ENCODE peak calls at places on chromosomes 12 and 14, in four cellular contexts. O is tibial artery, Z is pancreas, R is GM12878. K is an unnamed sample.
A peak's percentile ranks its signal among the peaks of the same experiment; 100 is the strongest.

GRCh38 chr12:12097821-12098688 is 27.3 kb downstream of the BCL2L14 start:
- DNase-seq in O (no peak), Z (no peak), R (no peak), K (no peak)

GRCh38 chr12:26240329-26240815 is 45.0 kb downstream of the SSPN start:
- DNase-seq in O (no peak), Z (no peak), R (no peak), K (no peak)

GRCh38 chr12:24600996-24601395 is 347.9 kb downstream of the BCAT1 start:
- DNase-seq in O (no peak), Z (no peak), R (no peak), K (no peak)

GRCh38 chr12:131867891-131868675 is 26.3 kb upstream of the ULK1 start:
- DNase-seq in O (no peak), Z (no peak), R (no peak), K (no peak)

GRCh38 chr12:82090188-82090587 is 268.0 kb downstream of the CCDC59 start:
- DNase-seq in O (no peak), Z (no peak), R (no peak), K (no peak)

GRCh38 chr12:132451172-132451835 is 38.6 kb upstream of the FBRSL1 start:
- DNase-seq in O (no peak), Z (peak; percentile 59), R (no peak), K (no peak)

GRCh38 chr12:124683330-124683662 is 115.9 kb upstream of the NCOR2 start:
- DNase-seq in O (no peak), Z (no peak), R (no peak), K (no peak)

GRCh38 chr12:47779943-47780504 is 7.0 kb downstream of the SLC48A1 start:
- DNase-seq in O (no peak), Z (peak; percentile 54), R (no peak), K (no peak)

GRCh38 chr12:3160081-3160480 is 82.9 kb downstream of the TSPAN9 start:
- DNase-seq in O (no peak), Z (no peak), R (no peak), K (no peak)

GRCh38 chr12:46208370-46208769 is 60.5 kb downstream of the SLC38A1 start:
- DNase-seq in O (no peak), Z (no peak), R (no peak), K (no peak)

GRCh38 chr14:20934148-20934762 is 21.0 kb upstream of the RNASE2 start:
- DNase-seq in O (no peak), Z (peak; percentile 58), R (no peak), K (peak; percentile 40)

GRCh38 chr12:57939291-57939690 is 2.1 kb upstream of the ATP23 start:
- DNase-seq in O (no peak), Z (no peak), R (no peak), K (no peak)

GRCh38 chr12:78118486-78118885 is 287.8 kb downstream of the NAV3 start:
- DNase-seq in O (no peak), Z (no peak), R (no peak), K (no peak)

GRCh38 chr12:105672171-105672570 is 341.7 kb downstream of the C12orf75 start:
- DNase-seq in O (no peak), Z (no peak), R (no peak), K (no peak)

GRCh38 chr12:52579468-52580450 is 6.1 kb upstream of the KRT74 start:
- DNase-seq in O (peak; percentile 42), Z (no peak), R (no peak), K (no peak)

GRCh38 chr12:81005635-81006034 is 67.9 kb upstream of the LIN7A start:
- DNase-seq in O (no peak), Z (no peak), R (no peak), K (no peak)

GRCh38 chr12:127162307-127162706 is 1104.7 kb upstream of the TMEM132C start:
- DNase-seq in O (no peak), Z (no peak), R (no peak), K (no peak)

GRCh38 chr14:71529855-71530254 is 402.4 kb upstream of the RGS6 start:
- DNase-seq in O (peak; percentile 87), Z (no peak), R (no peak), K (no peak)

GRCh38 chr12:11717533-11717961 is 68.1 kb downstream of the ETV6 start:
- DNase-seq in O (no peak), Z (no peak), R (peak; percentile 75), K (no peak)

GRCh38 chr12:7162691-7163114 is 26.8 kb upstream of the PEX5 start:
- DNase-seq in O (no peak), Z (peak; percentile 71), R (no peak), K (no peak)

GRCh38 chr12:118061011-118061875 is at the start of gene WSB2:
- DNase-seq in O (peak; percentile 88), Z (peak; percentile 85), R (no peak), K (peak; percentile 53)

GRCh38 chr14:102215071-102215470 is 75.4 kb downstream of the WDR20 start:
- DNase-seq in O (no peak), Z (no peak), R (no peak), K (no peak)

GRCh38 chr12:113179023-113179422 is 6.3 kb downstream of the DDX54 start:
- DNase-seq in O (no peak), Z (no peak), R (no peak), K (no peak)
- TF ChIP-seq CTCF in O (no peak), Z (no peak), R (no peak), K (no peak)

DNA sequence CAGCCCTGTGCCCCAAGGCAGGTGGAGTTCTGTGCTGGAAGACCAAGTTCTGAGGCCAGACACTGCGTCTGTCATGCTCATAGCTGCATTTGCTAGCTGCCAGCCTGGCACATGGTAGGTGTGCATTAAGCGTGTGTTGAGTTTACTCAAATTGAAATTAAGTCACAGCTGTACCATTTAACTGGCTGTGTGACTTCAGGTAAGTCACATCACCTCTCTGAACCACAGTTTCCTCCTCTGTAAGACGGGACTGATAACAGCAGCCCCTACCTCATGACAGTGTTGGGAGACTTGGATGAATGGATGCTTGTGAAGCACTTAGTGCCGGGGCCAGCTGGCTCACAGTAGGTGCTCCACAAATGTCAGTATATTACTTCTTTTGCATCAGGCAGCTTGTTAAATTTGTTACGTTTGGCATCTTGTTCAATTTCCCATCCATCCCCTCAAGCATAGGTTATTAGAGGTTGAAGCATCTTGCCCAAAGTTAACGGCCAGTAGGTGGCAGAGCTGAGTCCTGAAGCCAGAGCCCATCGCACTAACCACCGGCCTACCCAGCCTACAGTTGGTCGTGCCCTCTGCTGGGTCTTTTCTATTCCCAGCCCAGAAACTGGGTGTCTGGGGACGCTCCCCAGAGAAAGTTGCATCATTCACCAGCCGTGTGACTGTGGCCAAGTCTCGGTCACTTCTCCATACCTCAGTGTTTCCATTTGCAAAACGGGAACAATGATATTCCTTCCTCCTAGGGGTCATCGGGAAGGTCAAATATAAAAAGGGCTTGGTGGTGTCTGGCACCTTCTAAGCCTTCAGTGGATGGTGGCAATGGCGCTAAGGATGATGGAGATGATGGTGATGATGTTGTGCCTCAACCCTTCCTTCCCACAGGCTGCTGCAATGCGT is 4.5 kb downstream of the DAO start:
- DNase-seq in O (no peak), Z (peak; percentile 34), R (no peak), K (peak; percentile 20)
- TF ChIP-seq CTCF in O (peak; percentile 19), Z (peak; percentile 43), R (peak; percentile 65), K (peak; percentile 83)

GRCh38 chr12:129617849-129618248 is 286.0 kb downstream of the TMEM132D start:
- DNase-seq in O (no peak), Z (no peak), R (no peak), K (no peak)
- TF ChIP-seq CTCF in O (no peak), Z (no peak), R (no peak), K (no peak)

GRCh38 chr12:95593266-95593871 is 42.1 kb upstream of the USP44 start:
- DNase-seq in O (no peak), Z (no peak), R (no peak), K (no peak)

GRCh38 chr12:95591731-95592130 is 40.5 kb upstream of the USP44 start:
- DNase-seq in O (no peak), Z (no peak), R (no peak), K (no peak)

DNA sequence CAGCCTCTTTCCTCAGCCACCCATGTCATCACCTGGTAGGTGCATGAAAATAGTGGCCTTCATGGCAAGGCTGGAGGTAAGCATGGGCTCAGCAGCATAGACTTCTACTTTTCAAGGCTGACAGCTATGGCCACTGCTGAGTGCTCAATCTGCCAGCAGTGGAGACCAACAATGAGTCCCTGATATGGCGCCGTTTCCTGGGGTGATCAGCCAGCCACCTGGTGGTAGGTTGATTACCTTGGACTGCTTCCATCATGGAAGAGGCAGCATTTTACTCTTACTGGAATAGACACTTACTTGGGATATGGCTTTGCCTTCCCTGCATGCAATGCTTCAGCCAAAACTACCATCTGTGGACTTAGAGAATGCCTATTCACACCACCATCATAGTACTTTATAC is 39.5 kb upstream of the USP44 start:
- DNase-seq in O (no peak), Z (no peak), R (no peak), K (no peak)
- TF ChIP-seq CTCF in O (no peak), Z (no peak), R (no peak), K (no peak)

GRCh38 chr12:79371226-79371625 is 319.5 kb downstream of the PAWR start:
- DNase-seq in O (no peak), Z (no peak), R (no peak), K (no peak)

GRCh38 chr12:79370021-79370420 is 320.7 kb downstream of the PAWR start:
- DNase-seq in O (no peak), Z (no peak), R (no peak), K (no peak)

GRCh38 chr12:79374543-79374942 is 316.2 kb downstream of the PAWR start:
- DNase-seq in O (no peak), Z (no peak), R (no peak), K (no peak)

GRCh38 chr12:79375050-79375449 is 315.7 kb downstream of the PAWR start:
- DNase-seq in O (no peak), Z (no peak), R (no peak), K (no peak)

DNA sequence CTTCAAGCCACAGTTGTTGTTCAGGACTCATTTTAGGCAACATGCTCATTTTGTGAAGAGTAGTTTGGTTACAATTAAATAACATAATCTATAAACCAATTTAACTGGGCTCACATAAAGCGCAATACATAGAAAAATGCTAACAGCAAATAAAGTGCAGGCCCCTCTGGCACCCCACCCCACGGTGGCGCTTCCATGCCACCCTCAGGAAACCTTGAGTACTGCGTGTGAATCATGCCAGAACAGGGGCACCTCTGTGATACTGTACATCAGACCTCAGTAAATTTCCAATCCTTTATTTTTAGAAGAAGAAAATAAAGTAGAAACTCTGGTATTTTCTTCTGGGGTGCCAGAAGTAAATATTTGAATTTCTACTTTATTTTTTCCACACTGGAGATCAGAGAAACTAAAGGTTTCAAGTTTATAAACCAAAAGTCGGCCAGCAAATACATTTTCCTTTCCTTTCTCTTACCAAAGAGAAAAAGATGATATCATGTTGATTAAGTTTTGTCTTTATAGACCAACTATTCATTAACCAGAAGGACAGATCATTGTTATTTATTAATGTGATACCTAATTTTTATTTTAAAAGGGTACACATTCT is 316.8 kb downstream of the PAWR start:
- DNase-seq in O (no peak), Z (no peak), R (no peak), K (peak; percentile 2)
- TF ChIP-seq CTCF in O (no peak), Z (peak; percentile 9), R (peak; percentile 59), K (peak; percentile 62)